ENCODE peak calls at places on chromosomes 11 and 22, in six cellular contexts. Y, N, F, P, U and T are unnamed samples.

GRCh38 chr11:128695539-128696221 is 1.8 kb downstream of the FLI1 start:
- DNase-seq in U (no peak), F (no peak), Y (peak; percentile 16), N (peak; percentile 72), P (no peak), T (peak; percentile 74)

GRCh38 chr11:131246589-131247164 is 123.7 kb upstream of the NTM start:
- DNase-seq in Y (no peak), N (no peak), P (peak; percentile 46), U (no peak), F (no peak), T (no peak)

GRCh38 chr22:37569009-37569920 is 9.0 kb downstream of the CDC42EP1 start:
- DNase-seq in N (no peak), F (no peak), U (no peak), P (no peak), Y (no peak), T (no peak)

GRCh38 chr11:127493330-127493729 is 492.8 kb upstream of the KIRREL3 start:
- DNase-seq in Y (no peak), U (no peak), P (peak; percentile 47), N (no peak), F (no peak), T (no peak)

GRCh38 chr22:22521631-22522030 is 1.6 kb upstream of the ZNF280A start:
- DNase-seq in Y (no peak), U (no peak), N (no peak), P (no peak), F (no peak), T (no peak)

GRCh38 chr11:78228467-78228866 is 39.7 kb downstream of the USP35 start:
- DNase-seq in Y (no peak), U (no peak), P (peak; percentile 75), F (no peak), N (peak; percentile 59), T (peak; percentile 52)

GRCh38 chr11:69921429-69922014 is 102.3 kb upstream of the FGF3 start:
- DNase-seq in U (no peak), F (peak; percentile 9), P (no peak), N (no peak), Y (no peak), T (no peak)

GRCh38 chr11:102462610-102463009 is 10.0 kb upstream of the TMEM123 start:
- DNase-seq in Y (no peak), P (no peak), N (no peak), F (no peak), U (no peak), T (no peak)

GRCh38 chr11:119373917-119374631 is 7.4 kb downstream of the USP2 start:
- DNase-seq in F (peak; percentile 82), Y (peak; percentile 40), N (peak; percentile 14), U (no peak), P (peak; percentile 85), T (no peak)

GRCh38 chr22:37309221-37310074 is 27.1 kb downstream of the CYTH4 start:
- DNase-seq in P (no peak), F (peak; percentile 22), Y (peak; percentile 39), N (peak; percentile 82), U (no peak), T (no peak)

GRCh38 chr11:121091492-121092179 is 9.4 kb upstream of the TECTA start:
- DNase-seq in N (no peak), P (no peak), Y (no peak), U (no peak), F (no peak), T (no peak)

GRCh38 chr22:19629331-19629719 is 85.0 kb upstream of the SEPTIN5 start:
- DNase-seq in Y (no peak), U (no peak), F (no peak), N (no peak), P (no peak), T (no peak)